ENCODE peak calls at places on chromosomes 16 and 17, in seven cellular contexts. R is Right ventricle myocardium superior; D is right cardiac atrium; T is pancreas; S is activated naive CD8-positive, alpha-beta T cell treated with anti-CD3 and anti-CD28 coated beads, Interleukin-2, amount 10 ng/mL, durations not matched to agents 7 days and 5 days; A is activated CD8-positive, alpha-beta memory T cell treated with anti-CD3 and anti-CD28 coated beads, Interleukin-2, amount 10 ng/mL, durations not matched to agents 7 days and 5 days; U is aorta. Y is an unnamed sample.

GRCh38 chr17:45149669-45150603 is 1.7 kb downstream of the HEXIM1 start:
- ATAC-seq in R (peak), D (peak), T (peak), S (no peak), A (peak), U (peak), Y (peak)

GRCh38 chr16:19330801-19331484 is 45.4 kb downstream of the CLEC19A start:
- ATAC-seq in R (no peak), D (no peak), T (no peak), S (no peak), A (no peak), U (no peak), Y (peak)

GRCh38 chr16:82715833-82716232 is 89.1 kb downstream of the CDH13 start:
- ATAC-seq in R (peak), D (peak), T (no peak), S (no peak), A (no peak), U (no peak), Y (no peak)

GRCh38 chr16:83830091-83830768 is 22.5 kb downstream of the HSBP1 start:
- ATAC-seq in R (no peak), D (no peak), T (no peak), S (no peak), A (no peak), U (no peak), Y (no peak)

GRCh38 chr17:45775148-45775547 is 9.0 kb upstream of the CRHR1 start:
- ATAC-seq in R (no peak), D (peak), T (peak), S (no peak), A (no peak), U (no peak), Y (no peak)

GRCh38 chr17:79732804-79733691 is 2.3 kb downstream of the ENPP7 start:
- ATAC-seq in R (no peak), D (no peak), T (peak), S (no peak), A (peak), U (no peak), Y (no peak)

GRCh38 chr16:85354623-85355514 is 242.6 kb upstream of the CIBAR2 start:
- ATAC-seq in R (no peak), D (peak), T (peak), S (no peak), A (no peak), U (no peak), Y (peak)

GRCh38 chr17:45305532-45306087 is 11.2 kb downstream of the MAP3K14 start:
- ATAC-seq in R (no peak), D (no peak), T (no peak), S (no peak), A (no peak), U (no peak), Y (no peak)

GRCh38 chr17:37399404-37399803 is 7.2 kb downstream of the ACACA start:
- ATAC-seq in R (no peak), D (no peak), T (no peak), S (no peak), A (no peak), U (no peak), Y (peak)

GRCh38 chr16:68291227-68291626 is 19.5 kb downstream of the SLC7A6OS start:
- ATAC-seq in R (no peak), D (no peak), T (no peak), S (no peak), A (no peak), U (no peak), Y (no peak)

GRCh38 chr17:72792771-72793170 is 299.7 kb downstream of the SLC39A11 start:
- ATAC-seq in R (no peak), D (no peak), T (no peak), S (no peak), A (no peak), U (no peak), Y (no peak)

GRCh38 chr17:11900103-11900502 is 97.2 kb downstream of the ZNF18 start:
- ATAC-seq in R (peak), D (peak), T (peak), S (no peak), A (no peak), U (peak), Y (no peak)

GRCh38 chr17:50147841-50148225 is 2.6 kb downstream of the PPP1R9B start:
- ATAC-seq in R (peak), D (peak), T (peak), S (no peak), A (no peak), U (peak), Y (no peak)

GRCh38 chr17:60481604-60482003 is 44.4 kb downstream of the APPBP2 start:
- ATAC-seq in R (no peak), D (no peak), T (no peak), S (no peak), A (no peak), U (no peak), Y (no peak)

GRCh38 chr16:48408688-48409087 is 23.5 kb upstream of the SIAH1 start:
- ATAC-seq in R (no peak), D (no peak), T (peak), S (no peak), A (no peak), U (no peak), Y (no peak)

GRCh38 chr17:80639658-80640057 is 95.0 kb downstream of the RPTOR start:
- ATAC-seq in R (no peak), D (no peak), T (no peak), S (no peak), A (no peak), U (no peak), Y (no peak)

GRCh38 chr17:40283662-40284061 is 4.0 kb upstream of the CDC6 start:
- ATAC-seq in R (no peak), D (no peak), T (peak), S (no peak), A (peak), U (no peak), Y (peak)

GRCh38 chr17:17510456-17511292 is 14.5 kb upstream of the RASD1 start:
- ATAC-seq in R (no peak), D (no peak), T (no peak), S (no peak), A (no peak), U (no peak), Y (no peak)

GRCh38 chr17:66331038-66331816 is 28.8 kb downstream of the PRKCA start:
- ATAC-seq in R (peak), D (no peak), T (no peak), S (peak), A (peak), U (peak), Y (no peak)

GRCh38 chr17:4548721-4549531 is 6.3 kb downstream of the MYBBP1A start:
- ATAC-seq in R (no peak), D (no peak), T (no peak), S (no peak), A (no peak), U (no peak), Y (no peak)

GRCh38 chr16:2224183-2224486 is 744 bp downstream of the E4F1 start:
- ATAC-seq in R (peak), D (peak), T (peak), S (peak), A (no peak), U (peak), Y (no peak)

GRCh38 chr16:31008154-31008950 is 2.1 kb downstream of the STX1B start:
- ATAC-seq in R (no peak), D (no peak), T (no peak), S (no peak), A (no peak), U (no peak), Y (no peak)

GRCh38 chr17:74233937-74234336 is 20.6 kb downstream of the TTYH2 start:
- ATAC-seq in R (no peak), D (no peak), T (peak), S (no peak), A (no peak), U (no peak), Y (no peak)

GRCh38 chr17:6669479-6670212 is 18.1 kb downstream of the C17orf100 start:
- ATAC-seq in R (no peak), D (no peak), T (no peak), S (no peak), A (peak), U (no peak), Y (peak)

GRCh38 chr17:75838410-75838809 is 5.8 kb downstream of the UNC13D start:
- ATAC-seq in R (peak), D (no peak), T (no peak), S (no peak), A (no peak), U (no peak), Y (no peak)

GRCh38 chr17:19370493-19370960 is 7.8 kb upstream of the MAPK7 start:
- ATAC-seq in R (peak), D (peak), T (peak), S (peak), A (peak), U (peak), Y (peak)

GRCh38 chr17:50238594-50239287 is 35.5 kb upstream of the TMEM92 start:
- ATAC-seq in R (no peak), D (no peak), T (peak), S (no peak), A (no peak), U (no peak), Y (no peak)

GRCh38 chr16:842631-843560 is 42.4 kb upstream of the GNG13 start:
- ATAC-seq in R (no peak), D (peak), T (no peak), S (no peak), A (no peak), U (no peak), Y (no peak)

GRCh38 chr17:357634-358033 is 5.0 kb upstream of the RPH3AL start:
- ATAC-seq in R (no peak), D (no peak), T (no peak), S (no peak), A (no peak), U (no peak), Y (peak)

GRCh38 chr17:78884148-78884870 is 18.7 kb downstream of the CEP295NL start:
- ATAC-seq in R (peak), D (no peak), T (no peak), S (no peak), A (no peak), U (peak), Y (no peak)

Y was measured in esophagus mucosa.